ENCODE peak calls at places on chromosomes 4 and X, in four cellular contexts. S is stimulated activated CD4-positive, alpha-beta T cell treated with anti-CD3 and anti-CD28 coated beads, Interleukin-12 subunit alpha, Interleukin-12 subunit beta, amount 100 ng/mL, for 4 hours; B is skeletal muscle cell; M is fibroblast of mammary gland. W is an unnamed sample.

GRCh38 chr4:15779336-15779735 is 1.2 kb downstream of the CD38 start:
- DNase-seq in S (no peak), B (no peak), M (peak), W (peak)

GRCh38 chr4:102139132-102139573 is 206.1 kb downstream of the SLC39A8 start:
- DNase-seq in S (no peak), B (peak), M (peak), W (no peak)

GRCh38 chr4:66565796-66566195 is 895.5 kb upstream of the EPHA5 start:
- DNase-seq in S (no peak), B (no peak), M (no peak), W (no peak)

GRCh38 chr4:147513051-147513450 is 32.2 kb downstream of the EDNRA start:
- DNase-seq in S (no peak), B (no peak), M (no peak), W (no peak)

GRCh38 chr4:100075056-100075455 is 115.2 kb downstream of the DDIT4L start:
- DNase-seq in S (no peak), B (no peak), M (no peak), W (no peak)

GRCh38 chr4:2248821-2249261 is 6.9 kb upstream of the HAUS3 start:
- DNase-seq in S (no peak), B (no peak), M (no peak), W (no peak)

GRCh38 chr4:159077702-159078495 is 25.0 kb upstream of the RAPGEF2 start:
- DNase-seq in S (no peak), B (no peak), M (peak), W (no peak)

GRCh38 chrX:65392284-65392683 is 142.3 kb downstream of the LAS1L start:
- DNase-seq in S (no peak), B (no peak), M (no peak), W (no peak)

GRCh38 chrX:141897690-141898089 is 6.0 kb upstream of the MAGEC1 start:
- DNase-seq in S (no peak), B (no peak), M (no peak), W (no peak)

GRCh38 chr4:148651991-148652390 is 209.8 kb upstream of the NR3C2 start:
- DNase-seq in S (no peak), B (no peak), M (no peak), W (no peak)

GRCh38 chrX:44105228-44105913 is 132.2 kb upstream of the NDP start:
- DNase-seq in S (no peak), B (no peak), M (no peak), W (no peak)

W was measured in MV-4-11.